ENCODE peak calls at places on chromosomes 4 and X, in nine cellular contexts. U is heart right ventricle, X is fibroblast of lung, N is choroid plexus epithelial cell, J is lower leg skin, W is AG09309, F is psoas muscle, P is lower lobe of right lung, Z is HAP-1. S is an unnamed sample.

GRCh38 chr4:73309211-73309610 is 50.6 kb upstream of the ANKRD17 start:
- DNase-seq in X (peak; percentile 62), U (no peak), P (no peak), F (no peak), N (peak; percentile 57), J (no peak), W (no peak), Z (no peak), S (no peak)

GRCh38 chr4:163391756-163392155 is 48.1 kb downstream of the NPY5R start:
- DNase-seq in U (no peak), W (no peak), Z (no peak), N (no peak), X (no peak), F (no peak), P (no peak), J (no peak), S (no peak)

GRCh38 chrX:22699591-22700091 is 300.1 kb upstream of the DDX53 start:
- DNase-seq in N (peak; percentile 85), Z (no peak), U (no peak), W (no peak), P (no peak), F (no peak), J (peak; percentile 15), X (peak; percentile 86), S (no peak)

GRCh38 chrX:13200398-13200797 is 119.5 kb downstream of the ATXN3L start:
- DNase-seq in N (no peak), U (no peak), P (no peak), W (no peak), J (no peak), F (no peak), Z (no peak), X (no peak), S (no peak)

GRCh38 chr4:112951362-112951962 is 98.0 kb upstream of the ANK2 start:
- DNase-seq in F (no peak), Z (no peak), P (no peak), W (no peak), J (no peak), X (peak; percentile 3), U (no peak), N (peak; percentile 40), S (no peak)

GRCh38 chr4:143186202-143186601 is 1.5 kb downstream of the USP38 start:
- DNase-seq in N (peak; percentile 17), W (no peak), J (no peak), Z (no peak), U (no peak), F (no peak), X (peak; percentile 55), P (no peak), S (peak; percentile 3)

GRCh38 chr4:158856852-158857251 is 88.0 kb downstream of the FNIP2 start:
- DNase-seq in W (peak; percentile 17), U (no peak), F (no peak), P (no peak), J (no peak), X (peak; percentile 54), N (peak; percentile 80), Z (no peak), S (peak; percentile 34)

GRCh38 chr4:122827258-122827887 is 742 bp downstream of the FGF2 start:
- DNase-seq in F (peak; percentile 64), W (no peak), J (no peak), N (peak; percentile 39), Z (peak; percentile 64), U (peak; percentile 60), P (no peak), X (peak; percentile 40), S (peak; percentile 57)

GRCh38 chr4:101279377-101279871 is 67.9 kb downstream of the PPP3CA start:
- DNase-seq in W (peak; percentile 98), P (no peak), N (peak; percentile 95), J (peak; percentile 59), X (peak; percentile 98), U (no peak), Z (no peak), F (peak; percentile 17), S (no peak)

GRCh38 chr4:154415313-154415712 is 76.3 kb downstream of the DCHS2 start:
- DNase-seq in X (no peak), J (no peak), W (no peak), U (no peak), P (no peak), Z (no peak), F (no peak), N (no peak), S (no peak)

GRCh38 chrX:42697544-42697943 is 80.4 kb downstream of the PPP1R2C start:
- DNase-seq in J (no peak), Z (no peak), X (no peak), U (no peak), F (no peak), N (no peak), W (no peak), P (no peak), S (no peak)

GRCh38 chrX:65783746-65784145 is 116.3 kb downstream of the MSN start:
- DNase-seq in F (no peak), P (no peak), W (no peak), Z (no peak), J (no peak), X (no peak), U (no peak), N (no peak), S (no peak)

GRCh38 chrX:65781845-65782244 is 114.4 kb downstream of the MSN start:
- DNase-seq in N (no peak), F (no peak), W (no peak), Z (no peak), J (no peak), P (no peak), U (no peak), X (no peak), S (no peak)
- H3K4me3 ChIP-seq in N (no peak overlapping the region), F (no peak overlapping the region), W (no peak overlapping the region), Z (no peak overlapping the region), J (no peak overlapping the region), P (no peak overlapping the region), U (no peak overlapping the region), X (no peak overlapping the region), S (no peak overlapping the region)

GRCh38 chr4:102684605-102685052 is 76.1 kb downstream of the MANBA start:
- DNase-seq in Z (no peak), X (peak; percentile 38), F (no peak), P (no peak), J (no peak), N (peak; percentile 71), U (no peak), W (peak; percentile 7), S (no peak)

GRCh38 chr4:102683846-102684581 is 76.8 kb downstream of the MANBA start:
- DNase-seq in J (no peak), F (no peak), U (no peak), X (no peak), W (no peak), P (no peak), Z (no peak), N (peak; percentile 38), S (no peak)

GRCh38 chr4:102687982-102688433 is 72.8 kb downstream of the MANBA start:
- DNase-seq in W (no peak), J (no peak), Z (no peak), N (peak; percentile 26), U (no peak), X (no peak), F (no peak), P (no peak), S (no peak)

GRCh38 chr4:102685768-102686167 is 75.0 kb downstream of the MANBA start:
- DNase-seq in N (no peak), W (no peak), P (no peak), Z (no peak), U (no peak), J (no peak), X (no peak), F (no peak), S (no peak)

GRCh38 chr4:102687373-102687981 is 73.3 kb downstream of the MANBA start:
- DNase-seq in Z (no peak), W (no peak), J (no peak), F (no peak), N (peak; percentile 53), U (no peak), X (peak; percentile 75), P (no peak), S (no peak)
- H3K4me3 ChIP-seq in Z (no peak overlapping the region), W (no peak overlapping the region), J (no peak overlapping the region), F (no peak overlapping the region), N (no peak overlapping the region), U (no peak overlapping the region), X (no peak overlapping the region), P (no peak overlapping the region), S (no peak overlapping the region)

DNA sequence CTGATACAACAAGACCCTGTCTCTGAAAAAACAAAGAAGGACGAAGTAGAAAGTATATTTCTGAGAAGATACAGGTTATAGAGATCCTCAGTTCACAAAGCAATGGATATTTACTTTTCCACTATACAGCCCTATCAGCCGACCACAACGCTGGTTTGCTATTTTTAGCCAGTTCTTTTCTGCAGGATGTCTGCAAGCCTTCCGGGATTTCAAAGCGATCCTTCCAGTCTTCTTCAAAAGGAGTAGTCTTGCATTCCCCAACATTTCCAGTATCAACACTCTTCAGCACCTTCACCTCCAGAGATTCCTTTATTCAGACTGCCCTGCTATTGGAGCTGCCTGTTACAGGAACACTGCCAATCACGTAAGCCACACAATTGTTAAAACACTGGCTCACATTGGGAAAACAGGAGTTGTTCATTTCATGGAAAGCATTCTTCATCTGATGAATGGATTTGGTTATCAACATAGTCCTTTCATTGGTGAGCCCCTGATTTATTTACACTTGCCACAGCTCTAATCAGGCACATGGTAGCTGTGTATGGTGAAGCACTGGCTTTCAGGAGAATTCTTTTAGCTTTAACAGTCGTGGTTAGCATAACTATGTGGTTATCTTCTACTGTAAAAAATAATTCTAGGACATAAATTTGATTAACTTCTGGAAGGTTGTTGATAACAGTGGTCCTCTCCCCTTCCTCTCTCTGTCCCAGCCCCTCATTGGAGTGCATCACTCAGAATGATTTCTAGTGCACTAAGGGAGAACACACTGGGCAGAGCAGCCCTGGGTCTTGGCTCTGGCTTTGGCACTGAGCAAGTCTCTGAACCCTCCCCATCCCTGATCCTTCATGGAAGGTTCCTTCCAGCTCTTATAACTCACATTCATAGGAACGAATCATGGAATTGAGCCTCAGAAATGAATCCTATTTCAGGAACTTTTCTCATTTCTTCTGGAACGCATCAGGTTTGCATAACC is 109.9 kb upstream of the SORBS2 start:
- DNase-seq in X (peak; percentile 59), J (no peak), U (no peak), W (no peak), P (no peak), F (no peak), Z (no peak), N (peak; percentile 70), S (no peak)
- H3K4me3 ChIP-seq in X (no peak overlapping the region), J (no peak overlapping the region), U (peak overlapping the region; percentile 11), W (no peak overlapping the region), P (no peak overlapping the region), F (no peak overlapping the region), Z (no peak overlapping the region), N (no peak overlapping the region), S (no peak overlapping the region)

DNA sequence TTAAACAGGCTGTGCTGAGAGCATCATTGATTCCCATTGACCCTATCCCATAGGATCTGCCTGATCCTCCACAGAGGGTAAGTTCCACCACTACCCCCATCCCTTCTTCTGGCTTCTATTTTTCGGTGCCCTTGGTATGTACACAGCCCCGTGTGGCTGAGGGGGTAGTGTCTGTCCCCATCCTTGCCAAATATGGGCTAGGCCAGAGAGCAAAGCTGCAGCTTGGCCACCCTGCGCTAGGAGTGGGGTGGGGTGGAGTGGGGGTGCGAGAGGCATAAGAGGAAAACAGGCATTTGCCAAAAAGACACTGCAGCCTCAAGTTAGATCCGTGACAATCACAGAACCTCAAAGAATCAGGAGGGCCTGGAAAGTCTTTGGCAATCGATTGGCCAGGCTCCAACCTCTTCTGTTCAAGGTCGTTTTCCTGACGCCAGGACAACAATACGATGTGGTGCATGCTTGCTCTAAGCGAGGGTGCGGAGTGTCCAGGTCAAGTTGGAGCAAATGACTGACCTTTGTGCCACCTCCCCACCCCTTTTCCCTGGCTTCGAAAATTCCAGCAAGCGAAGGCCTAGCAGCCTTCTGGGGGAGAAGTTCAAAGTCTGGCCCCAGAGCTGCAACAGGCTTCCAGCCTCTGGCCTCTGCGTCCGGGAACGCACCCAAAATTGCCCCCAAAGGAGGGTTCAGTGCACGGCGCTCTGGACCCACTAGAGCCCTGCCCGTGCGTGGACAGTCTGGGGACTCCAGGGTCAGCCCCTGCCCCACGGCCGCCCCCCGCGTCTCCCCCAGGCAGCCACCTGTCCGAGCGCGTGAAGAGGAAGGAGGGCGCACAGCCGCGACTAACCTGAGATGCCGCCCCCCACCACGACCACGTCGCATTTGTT is 598 bp downstream of the MAOB start:
- DNase-seq in P (no peak), N (no peak), U (peak; percentile 15), X (no peak), J (no peak), W (no peak), Z (no peak), F (peak; percentile 26), S (no peak)
- H3K4me3 ChIP-seq in P (peak overlapping the region; percentile 46), N (no peak overlapping the region), U (peak overlapping the region; percentile 41), X (no peak overlapping the region), J (no peak overlapping the region), W (no peak overlapping the region), Z (no peak overlapping the region), F (peak overlapping the region; percentile 68), S (peak overlapping the region; percentile 39)

S was measured in neural progenitor cell.